ENCODE peak calls at places on chromosomes 3 and 15, in six cellular contexts. T is CD8-positive, alpha-beta T cell; V is heart right ventricle; I is GM12892; E is cardiac fibroblast; F is stimulated activated CD8-positive, alpha-beta memory T cell treated with anti-CD3 and anti-CD28 coated beads, Interleukin-15, amount 100 ng/mL, for 24 hours. A is an unnamed sample.

GRCh38 chr3:125513490-125514115 is 6.4 kb downstream of the SNX4 start:
- DNase-seq in F (no peak), V (no peak), E (no peak), I (no peak), T (no peak), A (no peak)

GRCh38 chr3:172607305-172608121 is 84.3 kb upstream of the TNFSF10 start:
- DNase-seq in I (no peak), E (peak), T (no peak), V (no peak), F (no peak), A (no peak)

GRCh38 chr15:89358755-89359439 is 24.3 kb upstream of the POLG start:
- DNase-seq in F (peak), I (peak), T (peak), V (peak), E (peak), A (peak)

GRCh38 chr15:40695469-40695910 is 516 bp downstream of the RAD51 start:
- DNase-seq in T (no peak), V (no peak), F (no peak), E (peak), I (no peak), A (no peak)

GRCh38 chr15:50794102-50794501 is 28.6 kb upstream of the SPPL2A start:
- DNase-seq in E (no peak), I (no peak), F (no peak), V (no peak), T (no peak), A (no peak)

GRCh38 chr15:66024998-66025397 is 155.7 kb downstream of the RAB11A start:
- DNase-seq in E (no peak), T (no peak), I (no peak), F (no peak), V (no peak), A (no peak)

GRCh38 chr15:78415284-78415683 is 22.7 kb upstream of the IREB2 start:
- DNase-seq in F (no peak), T (no peak), I (no peak), V (no peak), E (peak), A (no peak)

GRCh38 chr3:101902041-101902440 is 52.7 kb downstream of the NFKBIZ start:
- DNase-seq in T (no peak), V (no peak), I (no peak), F (no peak), E (peak), A (no peak)

GRCh38 chr3:17605032-17605431 is 137.4 kb downstream of the TBC1D5 start:
- DNase-seq in E (peak), V (no peak), T (no peak), I (no peak), F (no peak), A (no peak)

GRCh38 chr3:187922704-187923393 is 177.6 kb upstream of the BCL6 start:
- DNase-seq in I (no peak), E (peak), F (no peak), V (no peak), T (no peak), A (no peak)

GRCh38 chr3:69105320-69105719 is 17.1 kb downstream of the LMOD3 start:
- DNase-seq in E (peak), V (no peak), I (no peak), F (no peak), T (no peak), A (no peak)

GRCh38 chr3:140053011-140053702 is 118.2 kb downstream of the CLSTN2 start:
- DNase-seq in T (no peak), V (no peak), F (no peak), E (no peak), I (no peak), A (no peak)

GRCh38 chr3:127534161-127534451 is 56.4 kb downstream of the TPRA1 start:
- DNase-seq in I (no peak), F (no peak), E (no peak), T (no peak), V (no peak), A (no peak)

GRCh38 chr3:44179251-44179650 is 62.4 kb upstream of the TOPAZ1 start:
- DNase-seq in E (no peak), I (no peak), T (no peak), F (no peak), V (no peak), A (no peak)

GRCh38 chr15:45892182-45892581 is 257.4 kb downstream of the SQOR start:
- DNase-seq in E (no peak), I (no peak), F (no peak), T (no peak), V (no peak), A (no peak)

GRCh38 chr3:60421749-60422467 is 829.3 kb downstream of the FHIT start:
- DNase-seq in I (no peak), E (no peak), V (no peak), T (no peak), F (no peak), A (no peak)

GRCh38 chr3:124859025-124859424 is 28.1 kb downstream of the ITGB5 start:
- DNase-seq in V (no peak), E (peak), I (no peak), F (no peak), T (no peak), A (no peak)

GRCh38 chr3:123884258-123884831 is at the start of gene MYLK:
- DNase-seq in T (no peak), E (peak), I (peak), V (peak), F (peak), A (peak)

GRCh38 chr3:99938270-99938955 is 120.8 kb downstream of the CMSS1 start:
- DNase-seq in V (no peak), T (no peak), F (no peak), I (no peak), E (peak), A (no peak)

GRCh38 chr15:57148236-57148635 is 228.1 kb upstream of the CGNL1 start:
- DNase-seq in E (no peak), F (no peak), T (no peak), I (no peak), V (no peak), A (no peak)

GRCh38 chr15:79028411-79028964 is 62.1 kb downstream of the RASGRF1 start:
- DNase-seq in V (no peak), I (no peak), T (no peak), F (no peak), E (peak), A (no peak)

GRCh38 chr3:178127221-178127620 is 409.0 kb upstream of the KCNMB2 start:
- DNase-seq in E (no peak), V (no peak), I (no peak), T (no peak), F (no peak), A (no peak)

GRCh38 chr3:175836622-175837021 is 977.5 kb downstream of the NAALADL2 start:
- DNase-seq in F (no peak), I (no peak), T (no peak), V (no peak), E (no peak), A (no peak)

GRCh38 chr3:137131081-137131480 is 173.3 kb downstream of the IL20RB start:
- DNase-seq in F (no peak), V (no peak), E (no peak), T (no peak), I (no peak), A (no peak)

GRCh38 chr3:24145481-24145880 is 200.4 kb downstream of the NR1D2 start:
- DNase-seq in E (peak), T (no peak), V (no peak), I (no peak), F (no peak), A (no peak)

GRCh38 chr3:10994311-10994710 is 1.8 kb downstream of the SLC6A1 start:
- DNase-seq in T (no peak), V (no peak), F (no peak), E (no peak), I (no peak), A (no peak)

GRCh38 chr3:101944308-101944707 is 95.0 kb downstream of the NFKBIZ start:
- DNase-seq in I (no peak), V (no peak), T (no peak), F (no peak), E (no peak), A (no peak)

GRCh38 chr15:79858469-79858868 is 38.3 kb downstream of the MTHFS start:
- DNase-seq in F (no peak), I (no peak), E (peak), V (no peak), T (no peak), A (no peak)

GRCh38 chr3:50275160-50275995 is 3.5 kb upstream of the LSMEM2 start:
- DNase-seq in E (no peak), T (no peak), I (no peak), V (peak), F (no peak), A (no peak)

A was measured in RWPE2.